ENCODE peak calls at places on chromosomes 16 and 17, in five cellular contexts. S, K, Q, L and J are unnamed samples.
A peak's percentile ranks its signal among the peaks of the same experiment; 100 is the strongest.

GRCh38 chr17:6479626-6480324 is 35.5 kb downstream of the PIMREG start:
- DNase-seq in S (no peak), K (no peak), Q (no peak), L (peak; percentile 52), J (no peak)

GRCh38 chr16:56314244-56314850 is 111.0 kb downstream of the AMFR start:
- DNase-seq in S (peak; percentile 6), K (no peak), Q (no peak), L (no peak), J (no peak)

GRCh38 chr17:60468371-60468770 is 46.1 kb downstream of the CHCT1 start:
- DNase-seq in S (no peak), K (no peak), Q (no peak), L (no peak), J (no peak)

GRCh38 chr16:3009568-3010390 is 2.9 kb upstream of the CLDN9 start:
- DNase-seq in S (peak; percentile 88), K (peak; percentile 73), Q (no peak), L (peak; percentile 73), J (no peak)

GRCh38 chr16:70715113-70715711 is 29.4 kb upstream of the MTSS2 start:
- DNase-seq in S (peak; percentile 97), K (peak; percentile 98), Q (peak; percentile 80), L (no peak), J (peak; percentile 99)

GRCh38 chr17:43766413-43767052 is 7.9 kb upstream of the SOST start:
- DNase-seq in S (no peak), K (peak; percentile 53), Q (peak; percentile 47), L (peak; percentile 83), J (no peak)

GRCh38 chr17:18038149-18038850 is 668 bp downstream of the ATPAF2 start:
- DNase-seq in S (no peak), K (no peak), Q (no peak), L (no peak), J (no peak)

GRCh38 chr17:28177351-28177750 is 134.9 kb downstream of the NLK start:
- DNase-seq in S (no peak), K (no peak), Q (no peak), L (no peak), J (no peak)

GRCh38 chr17:8447816-8448215 is 12.1 kb downstream of the NDEL1 start:
- DNase-seq in S (no peak), K (no peak), Q (no peak), L (peak; percentile 10), J (no peak)

GRCh38 chr16:75235721-75236193 is 15.7 kb downstream of the BCAR1 start:
- DNase-seq in S (peak; percentile 52), K (no peak), Q (peak; percentile 24), L (no peak), J (peak; percentile 95)

GRCh38 chr16:71287903-71288302 is 1.3 kb downstream of the CMTR2 start:
- DNase-seq in S (no peak), K (no peak), Q (no peak), L (peak; percentile 38), J (no peak)

GRCh38 chr17:42171831-42172230 is 9.1 kb downstream of the KCNH4 start:
- DNase-seq in S (no peak), K (no peak), Q (no peak), L (peak; percentile 31), J (no peak)

GRCh38 chr17:5665164-5665563 is 80.9 kb upstream of the NLRP1 start:
- DNase-seq in S (no peak), K (no peak), Q (no peak), L (no peak), J (no peak)

GRCh38 chr16:303760-304505 is 21.0 kb downstream of the PDIA2 start:
- DNase-seq in S (no peak), K (no peak), Q (no peak), L (peak; percentile 39), J (no peak)

GRCh38 chr17:61565213-61565612 is 25.8 kb downstream of the NACA2 start:
- DNase-seq in S (no peak), K (no peak), Q (no peak), L (no peak), J (no peak)

GRCh38 chr16:19348578-19349315 is 63.2 kb downstream of the CLEC19A start:
- DNase-seq in S (no peak), K (no peak), Q (no peak), L (peak; percentile 60), J (no peak)

GRCh38 chr16:61921373-61921772 is 114.9 kb downstream of the CDH8 start:
- DNase-seq in S (no peak), K (no peak), Q (no peak), L (no peak), J (no peak)

GRCh38 chr17:17387461-17388362 is 84.5 kb downstream of the NT5M start:
- DNase-seq in S (peak; percentile 85), K (peak; percentile 63), Q (peak; percentile 35), L (peak; percentile 45), J (no peak)

GRCh38 chr16:1543085-1543896 is 9.8 kb downstream of the TMEM204 start:
- DNase-seq in S (peak; percentile 91), K (peak; percentile 51), Q (peak; percentile 81), L (peak; percentile 17), J (no peak)
- TF ChIP-seq CTCF in S (no peak), K (no peak), Q (no peak), L (no peak), J (peak; percentile 16)

DNA sequence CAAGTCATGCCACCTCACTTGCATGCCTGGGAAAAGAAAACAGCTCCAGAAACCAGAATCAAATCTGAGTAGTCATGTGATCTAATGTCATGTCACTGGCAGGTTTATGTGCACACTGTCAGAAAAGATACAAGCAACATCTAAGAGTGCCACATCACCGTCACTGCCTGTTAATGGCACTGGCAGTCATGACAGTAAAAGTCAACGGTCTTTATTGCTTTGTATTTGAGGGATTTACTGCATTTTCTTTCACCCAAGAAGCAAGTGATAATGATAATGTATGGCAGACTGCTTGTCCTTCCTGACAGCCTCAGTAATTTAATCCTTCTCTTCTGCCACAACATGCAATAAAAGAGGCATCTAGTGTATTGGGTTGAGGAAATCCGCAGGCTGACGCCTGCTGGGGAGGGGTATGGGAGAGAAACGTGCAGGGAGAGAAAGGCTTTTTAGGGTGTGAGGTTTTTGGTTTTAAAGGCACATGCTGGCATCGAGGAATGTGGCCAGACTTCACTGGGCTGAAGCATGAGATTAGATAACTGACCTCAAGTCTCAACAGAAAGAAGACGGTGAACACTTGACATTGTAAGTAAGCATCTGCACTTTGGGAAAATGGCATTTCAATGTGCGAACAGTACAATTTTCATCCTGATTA is 92.4 kb downstream of the RPGRIP1L start:
- DNase-seq in S (no peak), K (no peak), Q (no peak), L (no peak), J (no peak)
- TF ChIP-seq CTCF in S (no peak), K (no peak), Q (no peak), L (no peak), J (no peak)

DNA sequence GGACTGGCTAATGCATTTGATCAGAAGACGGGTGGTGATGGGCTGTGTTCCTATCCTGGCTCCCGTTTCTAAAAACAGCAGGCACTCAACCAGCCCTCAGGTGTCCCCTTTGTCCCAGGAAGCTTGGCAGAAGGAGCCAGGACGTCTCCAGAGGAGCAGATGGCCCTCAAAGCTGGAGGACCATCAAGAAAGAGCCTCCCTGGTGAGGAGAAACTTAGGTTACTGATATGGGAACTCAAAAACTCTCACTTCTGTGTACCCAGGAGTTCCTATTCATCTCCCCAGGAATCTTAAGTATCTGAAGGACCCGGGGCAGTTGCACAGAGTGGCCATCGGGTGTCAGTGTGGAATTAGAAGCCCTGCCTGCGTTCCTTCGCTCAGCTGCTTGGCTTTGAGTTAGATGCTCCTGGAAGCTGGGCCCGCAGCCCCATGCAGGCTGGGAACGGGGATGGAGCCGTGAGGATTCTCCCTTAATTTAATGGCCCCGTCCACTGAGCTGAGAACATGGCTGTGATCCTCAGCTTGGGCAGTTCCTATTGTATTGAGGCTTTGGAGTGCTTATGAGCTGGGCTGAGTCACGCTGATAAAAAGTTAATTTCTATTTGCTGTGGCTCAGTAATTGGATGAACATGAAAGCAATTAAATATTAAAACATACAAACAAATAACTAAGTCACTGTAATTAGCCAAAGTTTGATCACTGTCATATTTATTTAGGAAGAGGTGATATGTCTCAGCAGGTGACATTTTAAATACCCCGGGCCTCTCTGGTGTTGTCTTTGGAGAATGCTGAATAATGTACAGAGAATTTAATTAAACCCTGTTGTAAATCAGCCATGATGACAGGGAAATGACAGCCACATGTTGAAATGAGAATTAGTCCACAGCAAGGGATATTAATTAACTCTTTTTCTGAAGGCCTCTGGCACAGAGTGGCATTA is 402.1 kb downstream of the SEC14L1 start:
- DNase-seq in S (peak; percentile 87), K (peak; percentile 80), Q (peak; percentile 66), L (peak; percentile 96), J (no peak)
- TF ChIP-seq CTCF in S (peak; percentile 86), K (peak; percentile 93), Q (peak; percentile 92), L (peak; percentile 95), J (peak; percentile 97)

GRCh38 chr17:65797809-65798208 is 236.4 kb upstream of the AXIN2 start:
- DNase-seq in S (no peak), K (peak; percentile 5), Q (no peak), L (peak; percentile 74), J (no peak)
- TF ChIP-seq CTCF in S (no peak), K (peak; percentile 15), Q (no peak), L (peak; percentile 76), J (peak; percentile 50)

GRCh38 chr16:78902291-78902690 is 698.2 kb downstream of the MAF start:
- DNase-seq in S (no peak), K (no peak), Q (no peak), L (no peak), J (no peak)
- TF ChIP-seq CTCF in S (no peak), K (no peak), Q (no peak), L (no peak), J (no peak)

GRCh38 chr16:49743206-49743470 is 112.8 kb downstream of the ZNF423 start:
- DNase-seq in S (no peak), K (peak; percentile 59), Q (no peak), L (no peak), J (no peak)

GRCh38 chr16:49740190-49740589 is 115.7 kb downstream of the ZNF423 start:
- DNase-seq in S (no peak), K (no peak), Q (no peak), L (no peak), J (no peak)

GRCh38 chr16:49742428-49743205 is 113.3 kb downstream of the ZNF423 start:
- DNase-seq in S (no peak), K (no peak), Q (no peak), L (no peak), J (no peak)

GRCh38 chr16:49737541-49737940 is 118.4 kb downstream of the ZNF423 start:
- DNase-seq in S (no peak), K (no peak), Q (no peak), L (no peak), J (no peak)

DNA sequence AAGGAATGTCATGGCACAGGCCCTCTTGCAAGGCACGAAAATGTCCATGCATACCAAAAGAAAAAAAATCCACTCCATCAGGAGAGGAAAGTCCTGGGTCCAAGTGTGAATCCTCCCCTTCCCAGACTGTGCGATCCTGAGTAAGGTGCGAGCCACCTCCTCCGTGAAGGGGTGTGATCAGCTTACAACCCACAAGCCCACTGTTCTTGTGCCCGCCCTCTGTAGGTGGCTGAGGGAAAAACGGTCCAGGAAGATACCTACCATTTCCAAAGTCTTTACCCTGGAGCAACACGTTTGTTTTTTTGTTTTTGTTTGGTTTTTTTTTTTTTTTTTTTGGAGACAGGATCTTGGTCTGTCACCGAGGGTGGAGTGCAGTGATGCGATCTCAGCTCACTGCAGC is 116.5 kb downstream of the ZNF423 start:
- DNase-seq in S (no peak), K (no peak), Q (no peak), L (peak; percentile 61), J (no peak)
- TF ChIP-seq CTCF in S (no peak), K (no peak), Q (no peak), L (peak; percentile 51), J (peak; percentile 38)